ENCODE peak calls at places on chromosomes 13 and 19, in nine cellular contexts. V is fibroblast of lung; C is thoracic aorta; R is right cardiac atrium; H is CD8-positive, alpha-beta T cell; I is colonic mucosa; U is sigmoid colon; A is heart left ventricle; B is CD4-positive, CD25-positive, alpha-beta regulatory T cell. D is an unnamed sample. For H3K4me1, the result is how much of the 10 kb centered on the place peaks cover.

GRCh38 chr19:45528744-45529453 is 21.6 kb downstream of the VASP start:
- DNase-seq in R (no peak), A (no peak), U (no peak), H (no peak), B (no peak), C (no peak), I (peak), V (peak), D (no peak)

GRCh38 chr19:39415111-39416046 is 2.9 kb downstream of the PLEKHG2 start:
- DNase-seq in A (no peak), B (no peak), V (no peak), R (no peak), U (peak), I (peak), H (no peak), C (no peak), D (no peak)

GRCh38 chr13:51681037-51681678 is 96.9 kb downstream of the WDFY2 start:
- DNase-seq in H (no peak), A (no peak), R (no peak), U (no peak), I (no peak), C (no peak), V (peak), B (no peak), D (no peak)

GRCh38 chr13:52615817-52616216 is 26.4 kb upstream of the HNRNPA1L2 start:
- DNase-seq in I (no peak), V (no peak), H (no peak), C (no peak), R (no peak), A (no peak), B (no peak), U (no peak), D (no peak)

GRCh38 chr13:92317066-92317465 is 909.5 kb upstream of the GPC6 start:
- DNase-seq in I (no peak), B (no peak), U (no peak), V (peak), R (no peak), A (no peak), C (no peak), H (no peak), D (no peak)

GRCh38 chr19:41064974-41065569 is 23.2 kb upstream of the CYP2A13 start:
- DNase-seq in R (no peak), U (no peak), I (peak), A (no peak), H (no peak), B (no peak), V (peak), C (no peak), D (no peak)

GRCh38 chr13:79631260-79631659 is 150.3 kb downstream of the NDFIP2 start:
- DNase-seq in V (peak), I (no peak), R (no peak), A (peak), U (no peak), C (no peak), H (no peak), B (no peak), D (no peak)

GRCh38 chr13:98504371-98504963 is 72.4 kb downstream of the STK24 start:
- DNase-seq in I (no peak), R (no peak), C (no peak), V (no peak), A (no peak), B (no peak), U (no peak), H (no peak), D (no peak)

GRCh38 chr13:113724016-113724758 is 34.8 kb upstream of the TMEM255B start:
- DNase-seq in A (no peak), H (no peak), B (no peak), I (no peak), R (no peak), V (no peak), C (no peak), U (no peak), D (no peak)

GRCh38 chr13:47480941-47481340 is 520.1 kb downstream of the SUCLA2 start:
- DNase-seq in B (no peak), V (peak), C (no peak), A (no peak), U (no peak), R (no peak), H (no peak), I (no peak), D (no peak)

GRCh38 chr13:29621841-29622240 is 26.4 kb upstream of the SLC7A1 start:
- DNase-seq in C (no peak), R (no peak), B (no peak), V (peak), A (no peak), U (no peak), I (no peak), H (no peak), D (no peak)

GRCh38 chr19:16571689-16572331 is 405 bp downstream of the SLC35E1 start:
- DNase-seq in U (no peak), A (no peak), I (no peak), B (peak), R (no peak), C (no peak), V (peak), H (no peak), D (no peak)

GRCh38 chr19:33132021-33132420 is at the start of gene WDR88:
- DNase-seq in I (no peak), U (no peak), R (no peak), C (no peak), B (no peak), A (no peak), V (no peak), H (no peak), D (no peak)

GRCh38 chr13:61414686-61415664 is 674 bp downstream of the PCDH20 start:
- DNase-seq in B (no peak), H (no peak), U (peak), V (peak), I (peak), C (no peak), A (peak), R (peak), D (no peak)

GRCh38 chr19:2887391-2887914 is 13.3 kb upstream of the ZNF57 start:
- DNase-seq in V (peak), U (no peak), H (no peak), I (no peak), B (peak), A (no peak), R (no peak), C (no peak), D (no peak)

GRCh38 chr13:51266642-51267041 is 44.4 kb downstream of the FAM124A start:
- DNase-seq in H (no peak), V (no peak), B (no peak), C (no peak), A (no peak), R (no peak), U (peak), I (no peak), D (no peak)

GRCh38 chr19:19022380-19022961 is 10.8 kb downstream of the SUGP2 start:
- DNase-seq in R (no peak), C (no peak), I (no peak), V (no peak), B (no peak), A (no peak), H (no peak), U (no peak), D (no peak)

GRCh38 chr13:75492389-75492788 is 10.4 kb upstream of the TBC1D4 start:
- DNase-seq in R (no peak), A (no peak), V (peak), C (no peak), B (no peak), U (no peak), H (no peak), I (no peak), D (no peak)

GRCh38 chr13:113845055-113845454 is 18.8 kb downstream of the GAS6 start:
- DNase-seq in R (no peak), H (no peak), A (no peak), C (no peak), I (no peak), V (no peak), B (no peak), U (no peak), D (no peak)

GRCh38 chr19:33794578-33795369 is 1.9 kb upstream of the KCTD15 start:
- DNase-seq in U (no peak), B (no peak), V (peak), I (no peak), R (peak), A (no peak), H (no peak), C (no peak), D (no peak)

GRCh38 chr19:15781659-15782058 is 5.8 kb upstream of the OR10H5 start:
- DNase-seq in B (no peak), U (no peak), A (no peak), I (no peak), C (no peak), R (no peak), H (no peak), V (no peak), D (no peak)

GRCh38 chr19:34260771-34261173 is 6.4 kb downstream of the GARRE1 start:
- DNase-seq in R (no peak), V (peak), C (no peak), H (no peak), B (no peak), A (no peak), I (no peak), U (no peak), D (no peak)

GRCh38 chr13:75153834-75154233 is 328.1 kb downstream of the TBC1D4 start:
- DNase-seq in I (no peak), R (no peak), V (peak), B (no peak), A (no peak), H (no peak), U (no peak), C (no peak), D (no peak)

GRCh38 chr19:39304701-39305571 is 8.7 kb downstream of the IFNL1 start:
- DNase-seq in I (no peak), R (no peak), C (no peak), H (no peak), U (peak), V (no peak), A (no peak), B (no peak), D (no peak)

GRCh38 chr13:85031771-85032170 is 767.4 kb downstream of the SLITRK6 start:
- DNase-seq in R (no peak), B (no peak), V (no peak), H (no peak), I (no peak), A (no peak), U (no peak), C (no peak), D (no peak)

GRCh38 chr19:3986260-3987041 is 1.2 kb upstream of the EEF2 start:
- DNase-seq in A (peak), H (peak), U (no peak), B (peak), C (no peak), R (peak), V (peak), I (peak), D (no peak)

GRCh38 chr13:24274452-24274971 is 34.9 kb upstream of the C1QTNF9 start:
- DNase-seq in V (no peak), R (peak), B (peak), H (peak), A (no peak), C (no peak), I (no peak), U (no peak), D (no peak)

GRCh38 chr13:44013666-44014291 is 134.1 kb downstream of the LACC1 start:
- DNase-seq in R (no peak), I (no peak), H (no peak), B (no peak), V (peak), C (no peak), U (no peak), A (no peak), D (no peak)

GRCh38 chr19:7983286-7983950 is 22.0 kb downstream of the ELAVL1 start:
- DNase-seq in H (no peak), U (no peak), I (no peak), V (no peak), A (no peak), R (no peak), C (no peak), B (no peak), D (no peak)

GRCh38 chr19:6238643-6239281 is 41.0 kb downstream of the MLLT1 start:
- DNase-seq in B (no peak), A (no peak), U (no peak), V (peak), I (no peak), R (peak), C (no peak), H (no peak), D (no peak)

GRCh38 chr13:59409651-59410200 is 754.0 kb downstream of the DIAPH3 start:
- DNase-seq in R (no peak), A (no peak), C (no peak), H (no peak), U (no peak), V (peak), B (no peak), I (no peak), D (no peak)

GRCh38 chr19:291561-292280 is 518 bp upstream of the PLPP2 start:
- DNase-seq in A (no peak), U (peak), B (no peak), H (no peak), V (no peak), C (no peak), I (peak), R (no peak), D (no peak)

GRCh38 chr13:39586142-39586541 is 16.9 kb downstream of the LHFPL6 start:
- DNase-seq in H (no peak), B (no peak), U (no peak), V (no peak), I (no peak), R (no peak), A (no peak), C (no peak), D (no peak)
- H3K4me1 ChIP-seq in H (under half), B (under half), U (under half), V (under half), I (under half), R (under half), A (half or more), C (under half), D (under half)

GRCh38 chr19:37957176-37957575 is 50.2 kb downstream of the SIPA1L3 start:
- DNase-seq in B (no peak), V (no peak), I (no peak), R (no peak), C (no peak), U (no peak), A (no peak), H (no peak), D (no peak)
- H3K4me1 ChIP-seq in B (under half), V (under half), I (under half), R (under half), C (under half), U (under half), A (under half), H (under half), D (under half)

DNA sequence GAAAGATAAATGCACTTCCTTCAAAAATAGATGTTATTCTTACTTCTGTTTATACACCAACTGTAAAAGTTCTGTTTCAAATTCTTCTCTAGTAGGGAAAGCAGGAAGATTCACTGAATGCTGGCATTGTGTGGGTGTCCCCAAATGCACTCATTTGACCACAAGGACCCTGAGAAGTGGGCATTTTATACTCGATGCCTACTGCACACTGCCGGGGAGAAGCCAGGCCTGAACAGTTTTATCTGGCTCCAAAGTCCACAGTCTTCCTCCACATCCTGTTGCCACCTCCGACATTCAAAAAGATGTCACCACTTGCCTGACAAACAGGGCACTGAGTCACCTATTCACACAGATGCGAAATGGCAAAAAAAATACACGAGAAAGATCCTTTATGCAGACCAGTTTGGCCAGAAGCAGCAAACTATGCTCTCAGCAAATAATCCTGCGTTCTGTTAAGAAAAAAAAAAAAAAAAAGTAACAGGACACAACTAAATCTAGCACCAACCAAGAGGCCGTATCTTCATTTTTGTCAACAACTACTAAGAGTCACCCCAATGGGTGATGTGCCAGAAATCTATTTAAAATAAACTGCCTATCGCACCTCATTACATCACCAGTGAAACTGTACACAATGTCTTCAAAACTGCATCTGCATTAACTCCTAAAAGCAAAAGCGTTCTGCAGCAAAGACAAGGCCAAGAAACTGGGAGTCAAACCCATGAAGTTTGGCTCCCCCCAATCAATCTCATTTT is 6.2 kb downstream of the ZC3H4 start:
- DNase-seq in A (no peak), U (no peak), H (peak), C (no peak), B (peak), I (peak), R (no peak), V (no peak), D (no peak)
- H3K4me1 ChIP-seq in A (under half), U (half or more), H (under half), C (under half), B (half or more), I (under half), R (under half), V (under half), D (half or more)

DNA sequence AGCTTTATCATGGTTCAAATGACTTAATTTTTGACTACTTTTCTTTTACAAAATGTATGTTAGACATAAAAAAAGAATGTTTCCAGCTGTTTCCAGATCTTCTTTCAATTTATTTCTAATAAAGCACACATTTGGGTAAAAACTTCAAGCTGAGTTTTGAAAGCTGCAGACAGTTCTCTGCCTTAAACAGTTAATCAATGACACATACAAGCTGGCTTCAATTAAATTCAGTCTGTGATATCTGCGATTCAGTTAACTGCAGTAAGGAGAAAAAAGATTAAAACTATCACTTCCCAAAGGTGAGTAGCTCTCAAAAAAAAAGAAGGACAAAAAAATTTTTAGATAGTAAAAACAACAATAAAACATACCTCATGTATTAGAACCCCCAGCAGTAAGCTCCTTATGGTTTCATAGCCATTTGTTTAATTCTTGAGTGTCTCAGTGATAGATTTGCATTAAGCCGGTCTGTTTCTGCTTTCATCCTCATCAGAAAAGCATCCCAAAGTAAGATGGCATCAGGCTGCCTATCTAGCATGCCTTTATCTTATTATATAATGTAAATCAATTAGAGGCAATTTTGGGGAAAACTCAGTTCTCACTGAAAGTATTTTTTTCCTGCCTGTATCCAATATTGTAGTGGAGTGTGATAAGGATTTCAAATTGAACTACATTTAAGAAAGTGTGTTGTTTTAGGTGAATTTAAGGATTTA is 81.8 kb upstream of the STARD13 start:
- DNase-seq in B (no peak), I (no peak), U (no peak), V (no peak), A (no peak), C (no peak), R (no peak), H (no peak), D (no peak)
- H3K4me1 ChIP-seq in B (under half), I (under half), U (under half), V (under half), A (under half), C (under half), R (under half), H (under half), D (under half)

GRCh38 chr13:110559986-110560385 is 1.5 kb downstream of the RAB20 start:
- DNase-seq in H (no peak), R (no peak), A (no peak), B (no peak), I (no peak), V (no peak), C (no peak), U (no peak), D (no peak)

GRCh38 chr13:110560606-110561334 is 752 bp downstream of the RAB20 start:
- DNase-seq in B (no peak), H (no peak), V (no peak), R (peak), A (peak), I (no peak), C (no peak), U (peak), D (no peak)

GRCh38 chr13:110557610-110558305 is 3.8 kb downstream of the RAB20 start:
- DNase-seq in R (no peak), I (no peak), B (no peak), C (no peak), U (peak), V (no peak), H (no peak), A (no peak), D (no peak)

GRCh38 chr13:110561335-110562033 is at the start of gene RAB20:
- DNase-seq in V (peak), C (peak), R (peak), H (peak), U (peak), B (peak), A (peak), I (peak), D (peak)

DNA sequence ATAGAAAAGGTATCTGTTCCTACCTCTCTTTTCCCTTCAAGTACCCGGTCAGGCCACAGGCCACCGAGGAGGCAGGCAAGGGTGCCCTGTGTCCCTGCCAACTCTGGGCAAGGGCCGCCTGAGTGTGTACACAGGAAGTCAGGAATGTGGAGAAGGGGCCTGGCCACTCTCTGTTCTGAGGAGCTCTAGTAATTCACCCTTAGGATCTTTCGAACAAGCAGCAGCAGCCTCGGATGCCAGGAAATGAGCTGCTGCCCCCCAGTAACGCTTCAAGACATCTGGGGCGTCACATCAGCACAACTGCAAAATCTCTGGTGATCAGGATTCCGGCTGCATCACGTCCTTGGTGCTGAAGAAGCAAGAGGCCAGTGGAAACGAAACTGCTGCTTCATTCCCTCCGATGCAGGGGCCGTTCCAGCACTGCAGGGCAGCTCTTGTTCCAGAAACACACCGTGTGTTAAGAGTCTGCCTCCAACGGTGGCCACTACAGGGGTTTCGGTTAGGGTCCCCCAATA is 2.0 kb downstream of the RAB20 start:
- DNase-seq in V (no peak), R (peak), C (no peak), I (peak), U (peak), A (peak), B (no peak), H (no peak), D (no peak)
- H3K4me1 ChIP-seq in V (under half), R (under half), C (under half), I (under half), U (under half), A (under half), B (under half), H (under half), D (under half)